ENCODE peak calls at places on chromosomes 16 and 17, in nine cellular contexts. One of them, this sample, is unnamed.

GRCh38 chr17:72691017-72691416 is 401.5 kb downstream of the SLC39A11 start:
- DNase-seq in adrenal gland: no peak
- DNase-seq in Caco-2: no peak
- DNase-seq in keratinocyte: no peak
- DNase-seq in left ventricle myocardium inferior: no peak
- DNase-seq in hepatocyte: no peak
- DNase-seq in body of pancreas: no peak
- DNase-seq in cardiac muscle cell: no peak
- DNase-seq in CD4-positive, alpha-beta memory T cell: no peak
- DNase-seq in this sample: no peak

GRCh38 chr16:12120331-12120981 is 143.9 kb downstream of the SNX29 start:
- DNase-seq in CD4-positive, alpha-beta memory T cell: no peak
- DNase-seq in hepatocyte: peak; percentile 41
- DNase-seq in keratinocyte: no peak
- DNase-seq in cardiac muscle cell: no peak
- DNase-seq in left ventricle myocardium inferior: peak; percentile 46
- DNase-seq in Caco-2: no peak
- DNase-seq in body of pancreas: no peak
- DNase-seq in adrenal gland: peak; percentile 86
- DNase-seq in this sample: peak; percentile 63

GRCh38 chr16:28001642-28002041 is 61.9 kb downstream of the GSG1L start:
- DNase-seq in Caco-2: peak; percentile 3
- DNase-seq in body of pancreas: no peak
- DNase-seq in adrenal gland: no peak
- DNase-seq in CD4-positive, alpha-beta memory T cell: no peak
- DNase-seq in left ventricle myocardium inferior: no peak
- DNase-seq in cardiac muscle cell: no peak
- DNase-seq in hepatocyte: no peak
- DNase-seq in keratinocyte: no peak
- DNase-seq in this sample: no peak

GRCh38 chr17:8835106-8835505 is 32.4 kb downstream of the PIK3R6 start:
- DNase-seq in Caco-2: no peak
- DNase-seq in keratinocyte: no peak
- DNase-seq in left ventricle myocardium inferior: no peak
- DNase-seq in adrenal gland: no peak
- DNase-seq in body of pancreas: no peak
- DNase-seq in cardiac muscle cell: no peak
- DNase-seq in CD4-positive, alpha-beta memory T cell: no peak
- DNase-seq in hepatocyte: no peak
- DNase-seq in this sample: no peak

GRCh38 chr16:50702725-50703124 is 9.3 kb downstream of the NOD2 start:
- DNase-seq in adrenal gland: no peak
- DNase-seq in cardiac muscle cell: no peak
- DNase-seq in CD4-positive, alpha-beta memory T cell: no peak
- DNase-seq in hepatocyte: no peak
- DNase-seq in body of pancreas: no peak
- DNase-seq in left ventricle myocardium inferior: no peak
- DNase-seq in Caco-2: no peak
- DNase-seq in keratinocyte: no peak
- DNase-seq in this sample: no peak

GRCh38 chr16:81650982-81651562 is 128.0 kb upstream of the PLCG2 start:
- DNase-seq in body of pancreas: peak; percentile 34
- DNase-seq in cardiac muscle cell: peak; percentile 86
- DNase-seq in hepatocyte: peak; percentile 64
- DNase-seq in adrenal gland: peak; percentile 54
- DNase-seq in keratinocyte: no peak
- DNase-seq in CD4-positive, alpha-beta memory T cell: no peak
- DNase-seq in left ventricle myocardium inferior: peak; percentile 78
- DNase-seq in Caco-2: no peak
- DNase-seq in this sample: peak; percentile 91

GRCh38 chr17:29163563-29163962 is 16.6 kb downstream of the MYO18A start:
- DNase-seq in cardiac muscle cell: no peak
- DNase-seq in hepatocyte: peak; percentile 26
- DNase-seq in adrenal gland: no peak
- DNase-seq in Caco-2: peak; percentile 9
- DNase-seq in CD4-positive, alpha-beta memory T cell: no peak
- DNase-seq in left ventricle myocardium inferior: no peak
- DNase-seq in body of pancreas: no peak
- DNase-seq in keratinocyte: no peak
- DNase-seq in this sample: no peak

GRCh38 chr17:31825961-31826691 is 32.9 kb downstream of the COPRS start:
- DNase-seq in hepatocyte: peak; percentile 27
- DNase-seq in CD4-positive, alpha-beta memory T cell: no peak
- DNase-seq in Caco-2: no peak
- DNase-seq in left ventricle myocardium inferior: no peak
- DNase-seq in cardiac muscle cell: no peak
- DNase-seq in keratinocyte: peak; percentile 49
- DNase-seq in adrenal gland: no peak
- DNase-seq in body of pancreas: peak; percentile 11
- DNase-seq in this sample: peak; percentile 30

GRCh38 chr16:22673463-22673862 is 140.5 kb upstream of the HS3ST2 start:
- DNase-seq in adrenal gland: no peak
- DNase-seq in body of pancreas: no peak
- DNase-seq in Caco-2: no peak
- DNase-seq in keratinocyte: no peak
- DNase-seq in cardiac muscle cell: no peak
- DNase-seq in left ventricle myocardium inferior: no peak
- DNase-seq in hepatocyte: no peak
- DNase-seq in CD4-positive, alpha-beta memory T cell: no peak
- DNase-seq in this sample: no peak

GRCh38 chr17:386145-386876 is 33.7 kb upstream of the RPH3AL start:
- DNase-seq in adrenal gland: peak; percentile 76
- DNase-seq in hepatocyte: peak; percentile 87
- DNase-seq in keratinocyte: no peak
- DNase-seq in cardiac muscle cell: peak; percentile 86
- DNase-seq in body of pancreas: peak; percentile 82
- DNase-seq in Caco-2: peak; percentile 84
- DNase-seq in left ventricle myocardium inferior: peak; percentile 84
- DNase-seq in CD4-positive, alpha-beta memory T cell: peak; percentile 53
- DNase-seq in this sample: peak; percentile 79

GRCh38 chr17:385195-385835 is 32.7 kb upstream of the RPH3AL start:
- DNase-seq in left ventricle myocardium inferior: peak; percentile 79
- DNase-seq in body of pancreas: peak; percentile 50
- DNase-seq in CD4-positive, alpha-beta memory T cell: no peak
- DNase-seq in Caco-2: no peak
- DNase-seq in hepatocyte: peak; percentile 74
- DNase-seq in adrenal gland: peak; percentile 71
- DNase-seq in cardiac muscle cell: peak; percentile 62
- DNase-seq in keratinocyte: no peak
- DNase-seq in this sample: peak; percentile 89

GRCh38 chr17:383771-384621 is 31.4 kb upstream of the RPH3AL start:
- DNase-seq in Caco-2: no peak
- DNase-seq in adrenal gland: no peak
- DNase-seq in cardiac muscle cell: no peak
- DNase-seq in hepatocyte: no peak
- DNase-seq in keratinocyte: no peak
- DNase-seq in left ventricle myocardium inferior: no peak
- DNase-seq in body of pancreas: no peak
- DNase-seq in CD4-positive, alpha-beta memory T cell: no peak
- DNase-seq in this sample: no peak

GRCh38 chr17:385836-386144 is 33.2 kb upstream of the RPH3AL start:
- DNase-seq in keratinocyte: no peak
- DNase-seq in left ventricle myocardium inferior: no peak
- DNase-seq in Caco-2: no peak
- DNase-seq in adrenal gland: no peak
- DNase-seq in hepatocyte: no peak
- DNase-seq in CD4-positive, alpha-beta memory T cell: no peak
- DNase-seq in body of pancreas: no peak
- DNase-seq in cardiac muscle cell: no peak
- DNase-seq in this sample: peak; percentile 31

DNA sequence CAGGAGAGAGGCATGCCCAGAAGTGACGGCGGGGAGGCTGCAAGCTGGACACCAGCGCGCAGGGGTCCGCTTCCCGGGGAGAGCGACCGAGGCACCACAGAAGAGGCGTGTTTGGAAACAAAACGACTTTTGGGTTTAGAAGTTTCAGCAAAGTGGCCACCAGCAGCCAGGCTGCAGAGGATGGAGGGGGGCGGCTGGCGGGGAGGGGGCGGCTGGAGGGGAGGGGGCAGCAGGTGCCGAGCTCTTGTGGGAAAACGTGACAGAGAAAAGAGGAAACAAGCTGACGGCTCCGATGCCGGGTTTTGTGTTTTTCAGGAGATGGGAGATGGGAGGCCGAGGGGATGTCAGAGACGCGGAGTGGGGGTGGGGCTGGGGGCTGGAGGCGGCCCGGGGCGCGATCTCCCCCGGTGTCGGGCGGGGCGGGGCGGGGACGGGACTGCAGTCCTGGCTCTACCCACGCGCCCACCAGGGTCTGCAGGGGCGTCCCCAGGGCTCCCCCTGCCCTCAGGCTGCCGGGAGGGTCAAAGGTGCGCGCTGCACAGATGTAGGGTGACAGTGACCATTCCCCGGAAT is 32.1 kb upstream of the RPH3AL start:
- DNase-seq in cardiac muscle cell: no peak
- DNase-seq in Caco-2: no peak
- DNase-seq in keratinocyte: no peak
- DNase-seq in body of pancreas: no peak
- DNase-seq in hepatocyte: no peak
- DNase-seq in left ventricle myocardium inferior: no peak
- DNase-seq in adrenal gland: no peak
- DNase-seq in CD4-positive, alpha-beta memory T cell: no peak
- DNase-seq in this sample: peak; percentile 69
- H3K27me3 ChIP-seq in cardiac muscle cell: peaks cover 19% of the 10 kb centered on the region
- H3K27me3 ChIP-seq in Caco-2: no peaks in the 10 kb centered on the region
- H3K27me3 ChIP-seq in keratinocyte: peaks cover 22% of the 10 kb centered on the region
- H3K27me3 ChIP-seq in body of pancreas: no peaks in the 10 kb centered on the region
- H3K27me3 ChIP-seq in hepatocyte: no peaks in the 10 kb centered on the region
- H3K27me3 ChIP-seq in left ventricle myocardium inferior: peaks cover 27% of the 10 kb centered on the region
- H3K27me3 ChIP-seq in adrenal gland: no peaks in the 10 kb centered on the region
- H3K27me3 ChIP-seq in CD4-positive, alpha-beta memory T cell: peaks cover 3% of the 10 kb centered on the region
- H3K27me3 ChIP-seq in this sample: no peaks in the 10 kb centered on the region

GRCh38 chr16:69302301-69302700 is 8.8 kb upstream of the VPS4A start:
- DNase-seq in left ventricle myocardium inferior: no peak
- DNase-seq in adrenal gland: no peak
- DNase-seq in Caco-2: no peak
- DNase-seq in cardiac muscle cell: no peak
- DNase-seq in keratinocyte: no peak
- DNase-seq in body of pancreas: no peak
- DNase-seq in hepatocyte: no peak
- DNase-seq in CD4-positive, alpha-beta memory T cell: no peak
- DNase-seq in this sample: no peak

GRCh38 chr16:69301861-69302260 is 9.3 kb upstream of the VPS4A start:
- DNase-seq in body of pancreas: no peak
- DNase-seq in adrenal gland: no peak
- DNase-seq in hepatocyte: no peak
- DNase-seq in CD4-positive, alpha-beta memory T cell: no peak
- DNase-seq in left ventricle myocardium inferior: no peak
- DNase-seq in Caco-2: no peak
- DNase-seq in keratinocyte: no peak
- DNase-seq in cardiac muscle cell: no peak
- DNase-seq in this sample: no peak

GRCh38 chr16:69306031-69306430 is 5.1 kb upstream of the VPS4A start:
- DNase-seq in CD4-positive, alpha-beta memory T cell: no peak
- DNase-seq in body of pancreas: no peak
- DNase-seq in hepatocyte: no peak
- DNase-seq in adrenal gland: no peak
- DNase-seq in keratinocyte: no peak
- DNase-seq in Caco-2: no peak
- DNase-seq in cardiac muscle cell: no peak
- DNase-seq in left ventricle myocardium inferior: no peak
- DNase-seq in this sample: no peak

GRCh38 chr16:69298261-69298660 is 12.9 kb upstream of the VPS4A start:
- DNase-seq in body of pancreas: no peak
- DNase-seq in cardiac muscle cell: no peak
- DNase-seq in hepatocyte: no peak
- DNase-seq in left ventricle myocardium inferior: no peak
- DNase-seq in keratinocyte: no peak
- DNase-seq in CD4-positive, alpha-beta memory T cell: no peak
- DNase-seq in adrenal gland: no peak
- DNase-seq in Caco-2: no peak
- DNase-seq in this sample: no peak

GRCh38 chr16:69301187-69301586 is 10.0 kb upstream of the VPS4A start:
- DNase-seq in adrenal gland: no peak
- DNase-seq in Caco-2: no peak
- DNase-seq in body of pancreas: no peak
- DNase-seq in CD4-positive, alpha-beta memory T cell: no peak
- DNase-seq in cardiac muscle cell: no peak
- DNase-seq in keratinocyte: no peak
- DNase-seq in left ventricle myocardium inferior: no peak
- DNase-seq in hepatocyte: no peak
- DNase-seq in this sample: no peak
- H3K4me1 ChIP-seq in adrenal gland: no peaks in the 10 kb centered on the region
- H3K4me1 ChIP-seq in Caco-2: no peaks in the 10 kb centered on the region
- H3K4me1 ChIP-seq in body of pancreas: no peaks in the 10 kb centered on the region
- H3K4me1 ChIP-seq in CD4-positive, alpha-beta memory T cell: no peaks in the 10 kb centered on the region
- H3K4me1 ChIP-seq in cardiac muscle cell: no peaks in the 10 kb centered on the region
- H3K4me1 ChIP-seq in keratinocyte: no peaks in the 10 kb centered on the region
- H3K4me1 ChIP-seq in left ventricle myocardium inferior: no peaks in the 10 kb centered on the region
- H3K4me1 ChIP-seq in hepatocyte: no peaks in the 10 kb centered on the region
- H3K4me1 ChIP-seq in this sample: no peaks in the 10 kb centered on the region

GRCh38 chr16:9680968-9681367 is 501.3 kb downstream of the GRIN2A start:
- DNase-seq in CD4-positive, alpha-beta memory T cell: no peak
- DNase-seq in hepatocyte: no peak
- DNase-seq in cardiac muscle cell: no peak
- DNase-seq in adrenal gland: no peak
- DNase-seq in left ventricle myocardium inferior: no peak
- DNase-seq in keratinocyte: no peak
- DNase-seq in body of pancreas: no peak
- DNase-seq in Caco-2: no peak
- DNase-seq in this sample: no peak
- H3K27me3 ChIP-seq in CD4-positive, alpha-beta memory T cell: no peaks in the 10 kb centered on the region
- H3K27me3 ChIP-seq in hepatocyte: peaks cover 31% of the 10 kb centered on the region
- H3K27me3 ChIP-seq in cardiac muscle cell: no peaks in the 10 kb centered on the region
- H3K27me3 ChIP-seq in adrenal gland: no peaks in the 10 kb centered on the region
- H3K27me3 ChIP-seq in left ventricle myocardium inferior: peaks cover 62% of the 10 kb centered on the region
- H3K27me3 ChIP-seq in keratinocyte: no peaks in the 10 kb centered on the region
- H3K27me3 ChIP-seq in body of pancreas: no peaks in the 10 kb centered on the region
- H3K27me3 ChIP-seq in Caco-2: no peaks in the 10 kb centered on the region
- H3K27me3 ChIP-seq in this sample: no peaks in the 10 kb centered on the region

GRCh38 chr16:85469929-85470590 is 143.1 kb upstream of the GSE1 start:
- DNase-seq in left ventricle myocardium inferior: no peak
- DNase-seq in keratinocyte: no peak
- DNase-seq in CD4-positive, alpha-beta memory T cell: no peak
- DNase-seq in cardiac muscle cell: no peak
- DNase-seq in Caco-2: no peak
- DNase-seq in adrenal gland: no peak
- DNase-seq in hepatocyte: no peak
- DNase-seq in body of pancreas: no peak
- DNase-seq in this sample: no peak
- H3K4me1 ChIP-seq in left ventricle myocardium inferior: peaks cover 29% of the 10 kb centered on the region
- H3K4me1 ChIP-seq in keratinocyte: peaks cover 4% of the 10 kb centered on the region
- H3K4me1 ChIP-seq in CD4-positive, alpha-beta memory T cell: no peaks in the 10 kb centered on the region
- H3K4me1 ChIP-seq in cardiac muscle cell: peaks cover 54% of the 10 kb centered on the region
- H3K4me1 ChIP-seq in Caco-2: peaks cover 19% of the 10 kb centered on the region
- H3K4me1 ChIP-seq in adrenal gland: peaks cover 4% of the 10 kb centered on the region
- H3K4me1 ChIP-seq in hepatocyte: peaks cover 40% of the 10 kb centered on the region
- H3K4me1 ChIP-seq in body of pancreas: peaks cover 10% of the 10 kb centered on the region
- H3K4me1 ChIP-seq in this sample: peaks cover 17% of the 10 kb centered on the region

GRCh38 chr16:67395458-67396158 is 2.3 kb upstream of the TPPP3 start:
- DNase-seq in Caco-2: no peak
- DNase-seq in cardiac muscle cell: no peak
- DNase-seq in keratinocyte: no peak
- DNase-seq in CD4-positive, alpha-beta memory T cell: no peak
- DNase-seq in left ventricle myocardium inferior: no peak
- DNase-seq in hepatocyte: no peak
- DNase-seq in body of pancreas: peak; percentile 90
- DNase-seq in adrenal gland: no peak
- DNase-seq in this sample: peak; percentile 64
- H3K27me3 ChIP-seq in Caco-2: no peaks in the 10 kb centered on the region
- H3K27me3 ChIP-seq in cardiac muscle cell: peaks cover 46% of the 10 kb centered on the region
- H3K27me3 ChIP-seq in keratinocyte: peaks cover 25% of the 10 kb centered on the region
- H3K27me3 ChIP-seq in CD4-positive, alpha-beta memory T cell: peaks cover 18% of the 10 kb centered on the region
- H3K27me3 ChIP-seq in left ventricle myocardium inferior: peaks cover 19% of the 10 kb centered on the region
- H3K27me3 ChIP-seq in hepatocyte: peaks cover 29% of the 10 kb centered on the region
- H3K27me3 ChIP-seq in body of pancreas: peaks cover 7% of the 10 kb centered on the region
- H3K27me3 ChIP-seq in adrenal gland: peaks cover 8% of the 10 kb centered on the region
- H3K27me3 ChIP-seq in this sample: no peaks in the 10 kb centered on the region

This sample was measured in right cardiac atrium.